ENCODE peak calls at places on chromosome 5, in six cellular contexts. K is gastrocnemius medialis; N is heart right ventricle; J is transverse colon; P is HCT116; F is CD8-positive, alpha-beta T cell. M is an unnamed sample. For H3K4me1, the result is how much of the 10 kb centered on the place peaks cover.

GRCh38 chr5:27855491-27855890 is 817.1 kb upstream of the CDH9 start:
- DNase-seq in K (no peak), N (no peak), J (no peak), P (no peak), F (no peak), M (no peak)

GRCh38 chr5:85590764-85591163 is 1027.0 kb upstream of the COX7C start:
- DNase-seq in K (no peak), N (no peak), J (no peak), P (no peak), F (no peak), M (no peak)

GRCh38 chr5:53013857-53014256 is 24.7 kb downstream of the ITGA2 start:
- DNase-seq in K (no peak), N (no peak), J (no peak), P (no peak), F (no peak), M (no peak)

GRCh38 chr5:145912594-145912993 is 23.8 kb upstream of the SH3RF2 start:
- DNase-seq in K (no peak), N (no peak), J (no peak), P (no peak), F (no peak), M (no peak)

GRCh38 chr5:119435436-119436132 is 16.7 kb upstream of the HSD17B4 start:
- DNase-seq in K (peak), N (peak), J (peak), P (no peak), F (peak), M (no peak)

GRCh38 chr5:174614500-174615135 is 109.8 kb upstream of the MSX2 start:
- DNase-seq in K (no peak), N (no peak), J (no peak), P (no peak), F (no peak), M (no peak)

GRCh38 chr5:146073239-146073900 is 32.0 kb downstream of the PLAC8L1 start:
- DNase-seq in K (no peak), N (no peak), J (peak), P (no peak), F (no peak), M (no peak)

GRCh38 chr5:72242796-72243475 is 77.1 kb downstream of the MRPS27 start:
- DNase-seq in K (no peak), N (no peak), J (no peak), P (no peak), F (no peak), M (no peak)

GRCh38 chr5:39780341-39780740 is 355.6 kb upstream of the DAB2 start:
- DNase-seq in K (no peak), N (no peak), J (no peak), P (no peak), F (no peak), M (no peak)

GRCh38 chr5:27594141-27594540 is 555.8 kb upstream of the CDH9 start:
- DNase-seq in K (no peak), N (no peak), J (no peak), P (no peak), F (no peak), M (no peak)

GRCh38 chr5:35294976-35295375 is 64.7 kb upstream of the PRLR start:
- DNase-seq in K (no peak), N (no peak), J (no peak), P (no peak), F (no peak), M (no peak)

GRCh38 chr5:168941901-168942300 is 359.0 kb downstream of the SLIT3 start:
- DNase-seq in K (no peak), N (no peak), J (no peak), P (no peak), F (no peak), M (no peak)

GRCh38 chr5:138745268-138745667 is 8.0 kb upstream of the CTNNA1 start:
- DNase-seq in K (no peak), N (no peak), J (no peak), P (no peak), F (no peak), M (no peak)

GRCh38 chr5:135456238-135457099 is 4.3 kb upstream of the TIFAB start:
- DNase-seq in K (peak), N (no peak), J (peak), P (peak), F (no peak), M (no peak)

GRCh38 chr5:761854-762685 is 22.5 kb downstream of the ZDHHC11B start:
- DNase-seq in K (peak), N (no peak), J (no peak), P (no peak), F (peak), M (no peak)

GRCh38 chr5:68315679-68316271 is 100.2 kb downstream of the PIK3R1 start:
- DNase-seq in K (no peak), N (no peak), J (peak), P (no peak), F (peak), M (no peak)

GRCh38 chr5:148747536-148747906 is 78.9 kb upstream of the ADRB2 start:
- DNase-seq in K (no peak), N (no peak), J (no peak), P (no peak), F (no peak), M (no peak)
- H3K4me3 ChIP-seq in K (no peak), N (no peak), J (no peak), P (no peak), F (no peak), M (no peak)

DNA sequence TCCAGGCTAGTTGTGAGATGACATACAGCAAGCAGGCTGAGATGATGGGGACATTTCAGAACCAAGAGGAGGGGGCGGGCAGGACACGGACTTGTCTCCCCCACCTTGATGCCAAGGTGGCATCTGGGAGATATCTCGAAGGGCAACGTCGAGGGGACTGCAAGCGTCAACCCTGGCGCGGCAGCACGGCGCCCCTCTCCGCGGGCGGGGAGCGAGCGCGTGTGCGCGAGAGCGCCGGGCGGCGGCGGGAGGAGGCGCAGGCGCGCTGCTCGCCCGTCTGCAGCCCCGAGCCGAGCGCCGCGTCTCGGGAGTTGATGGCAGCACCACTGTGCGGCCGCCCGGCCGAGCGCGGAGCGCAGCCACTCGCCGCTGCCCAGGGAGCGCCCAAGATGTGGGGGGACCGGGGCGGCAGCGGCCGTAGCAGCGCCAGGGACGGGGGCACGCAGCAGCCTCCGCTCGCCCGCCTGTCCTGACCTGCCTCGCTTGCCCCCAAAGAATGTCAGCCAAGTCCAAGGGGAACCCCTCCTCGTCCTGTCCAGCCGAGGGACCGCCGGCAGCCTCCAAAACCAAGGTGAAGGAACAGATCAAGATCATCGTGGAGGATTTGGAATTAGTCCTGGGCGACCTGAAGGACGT is at the start of gene PRR16:
- DNase-seq in K (peak), N (peak), J (peak), P (no peak), F (no peak), M (peak)
- TF ChIP-seq CTCF in K (no peak), N (peak), J (no peak), P (no peak), F (no peak), M (peak)

GRCh38 chr5:133201310-133201709 is 149.5 kb downstream of the HSPA4 start:
- DNase-seq in K (no peak), N (no peak), J (no peak), P (no peak), F (no peak), M (no peak)
- H3K4me1 ChIP-seq in K (under half), N (under half), J (under half), P (under half), F (under half), M (under half)

GRCh38 chr5:58800410-58800809 is 217.5 kb downstream of the RAB3C start:
- DNase-seq in K (no peak), N (no peak), J (no peak), P (no peak), F (no peak), M (no peak)

GRCh38 chr5:58793888-58794287 is 211.0 kb downstream of the RAB3C start:
- DNase-seq in K (no peak), N (no peak), J (no peak), P (no peak), F (no peak), M (no peak)

GRCh38 chr5:58795327-58795726 is 212.5 kb downstream of the RAB3C start:
- DNase-seq in K (no peak), N (no peak), J (no peak), P (no peak), F (no peak), M (no peak)

GRCh38 chr5:58794875-58795274 is 212.0 kb downstream of the RAB3C start:
- DNase-seq in K (no peak), N (no peak), J (no peak), P (no peak), F (no peak), M (no peak)
- H3K4me3 ChIP-seq in K (no peak), N (no peak), J (no peak), P (no peak), F (no peak), M (no peak)

GRCh38 chr5:176700239-176700847 is 53.1 kb downstream of the TSPAN17 start:
- DNase-seq in K (no peak), N (no peak), J (no peak), P (no peak), F (no peak), M (no peak)
- TF ChIP-seq CTCF in K (no peak), N (peak), J (no peak), P (peak), F (no peak), M (no peak)

DNA sequence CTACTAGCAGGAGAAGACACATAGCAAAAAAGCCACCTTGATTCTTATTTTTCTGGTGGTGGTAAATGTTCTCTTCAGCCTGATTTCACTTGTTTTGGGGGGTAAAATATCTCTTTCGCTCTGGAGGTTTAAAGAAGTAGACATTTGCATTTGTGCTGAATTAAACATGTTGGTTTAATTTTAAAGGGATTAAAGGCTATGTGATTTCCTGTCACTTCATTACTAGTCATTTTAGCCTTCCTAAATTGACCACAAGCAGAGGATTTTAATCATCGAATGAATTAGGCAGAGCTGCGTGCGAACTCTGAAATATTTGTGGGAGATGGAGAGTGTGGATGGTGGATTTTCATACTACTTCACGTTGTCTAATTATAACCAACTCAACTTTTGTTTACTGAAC is 4.8 kb downstream of the RASGRF2 start:
- DNase-seq in K (no peak), N (no peak), J (no peak), P (no peak), F (no peak), M (no peak)
- H3K4me1 ChIP-seq in K (under half), N (under half), J (under half), P (under half), F (under half), M (under half)

GRCh38 chr5:158914008-158914407 is 185.7 kb downstream of the EBF1 start:
- DNase-seq in K (no peak), N (no peak), J (no peak), P (no peak), F (no peak), M (no peak)
- H3K4me3 ChIP-seq in K (no peak), N (no peak), J (no peak), P (no peak), F (no peak), M (no peak)

GRCh38 chr5:50923768-50924113 is 257.3 kb downstream of the PARP8 start:
- DNase-seq in K (no peak), N (no peak), J (no peak), P (no peak), F (no peak), M (no peak)

GRCh38 chr5:50927953-50928352 is 261.5 kb downstream of the PARP8 start:
- DNase-seq in K (no peak), N (no peak), J (no peak), P (no peak), F (no peak), M (no peak)

GRCh38 chr5:50921366-50922133 is 255.1 kb downstream of the PARP8 start:
- DNase-seq in K (no peak), N (no peak), J (no peak), P (no peak), F (no peak), M (no peak)

DNA sequence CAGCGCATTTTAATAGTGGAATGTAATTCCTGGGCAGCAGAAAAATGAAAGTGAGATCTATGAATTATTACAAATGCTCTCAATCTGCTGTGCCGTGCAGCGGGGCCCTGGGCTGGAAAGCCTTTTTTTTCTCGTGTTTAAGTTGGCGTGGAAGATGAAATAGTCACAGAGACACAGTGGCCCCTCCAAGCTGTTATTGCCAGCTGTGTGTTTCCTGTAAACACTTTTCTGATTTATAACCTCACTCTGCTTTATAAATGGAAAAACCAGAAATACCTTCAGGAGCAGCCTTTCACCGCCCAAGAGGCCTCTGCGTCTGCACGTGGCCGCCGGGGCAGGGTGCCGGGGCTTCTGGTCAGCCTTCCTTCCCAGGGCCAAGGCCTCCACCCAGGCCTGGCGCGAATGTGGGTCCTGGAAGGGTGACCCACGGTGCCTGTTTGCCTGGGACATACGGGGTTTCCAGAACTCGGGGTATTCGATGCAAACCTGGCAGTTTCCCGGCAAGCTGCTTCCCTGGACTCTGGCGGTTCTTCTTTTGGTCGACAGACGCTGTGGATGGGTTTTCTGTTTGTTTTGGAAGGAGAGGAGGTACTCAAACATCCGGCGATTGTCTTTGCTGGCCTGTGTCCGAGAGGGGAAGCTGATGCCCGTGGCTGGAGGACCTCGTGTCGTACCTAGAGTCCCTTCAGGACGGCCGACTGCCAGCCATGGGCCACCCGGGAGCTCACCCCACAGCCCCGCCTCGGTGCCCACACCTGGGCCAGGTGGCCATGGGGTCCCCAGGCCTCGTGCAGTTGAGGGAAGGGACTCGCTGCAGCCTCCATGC is 256.7 kb downstream of the PARP8 start:
- DNase-seq in K (no peak), N (peak), J (no peak), P (no peak), F (no peak), M (no peak)
- TF ChIP-seq CTCF in K (no peak), N (no peak), J (no peak), P (no peak), F (no peak), M (no peak)